ENCODE peak calls at places on chromosomes 7 and 10, in six cellular contexts. N, S, F, J, M and R are unnamed samples.
A peak's percentile ranks its signal among the peaks of the same experiment; 100 is the strongest.

GRCh38 chr10:16832351-16833080 is 15.3 kb upstream of the RSU1 start:
- DNase-seq in S (peak; percentile 27), F (no peak), M (peak; percentile 64), N (no peak), J (no peak), R (no peak)

GRCh38 chr7:105808703-105809590 is 67.5 kb downstream of the ATXN7L1 start:
- DNase-seq in F (no peak), J (no peak), M (peak; percentile 76), S (no peak), N (peak; percentile 36), R (peak; percentile 62)

GRCh38 chr10:130802301-130802700 is 509.2 kb downstream of the TCERG1L start:
- DNase-seq in J (no peak), S (no peak), M (no peak), F (no peak), N (no peak), R (no peak)

GRCh38 chr10:110496553-110497437 is 912 bp upstream of the DUSP5 start:
- DNase-seq in N (no peak), M (no peak), J (no peak), S (no peak), F (no peak), R (no peak)

GRCh38 chr7:158818325-158819213 is 10.7 kb downstream of the ESYT2 start:
- DNase-seq in M (peak; percentile 100), F (peak; percentile 96), N (peak; percentile 56), S (peak; percentile 86), J (peak; percentile 17), R (peak; percentile 87)

GRCh38 chr7:94855589-94855988 is 51.8 kb upstream of the PPP1R9A start:
- DNase-seq in F (no peak), J (no peak), M (no peak), N (no peak), S (no peak), R (no peak)

GRCh38 chr7:1618475-1618874 is 48.6 kb upstream of the PSMG3 start:
- DNase-seq in N (no peak), J (no peak), M (no peak), F (no peak), S (no peak), R (no peak)

GRCh38 chr10:45505336-45505735 is 131.3 kb downstream of the ALOX5 start:
- DNase-seq in J (no peak), M (no peak), S (no peak), N (no peak), F (no peak), R (no peak)

GRCh38 chr7:66281678-66282593 is 76.8 kb downstream of the TPST1 start:
- DNase-seq in F (no peak), M (no peak), S (peak; percentile 17), N (no peak), J (no peak), R (no peak)

GRCh38 chr10:78045237-78045636 is 11.6 kb downstream of the RPS24 start:
- DNase-seq in M (no peak), F (no peak), S (no peak), J (no peak), N (no peak), R (no peak)

GRCh38 chr10:24716295-24716694 is 7.4 kb downstream of the ARHGAP21 start:
- DNase-seq in J (no peak), N (no peak), S (no peak), M (no peak), F (no peak), R (no peak)

GRCh38 chr10:108358912-108359311 is 1194.4 kb upstream of the SORCS1 start:
- DNase-seq in M (peak; percentile 56), N (no peak), J (no peak), S (no peak), F (no peak), R (no peak)

GRCh38 chr10:16948335-16948734 is 131.1 kb upstream of the RSU1 start:
- DNase-seq in N (peak; percentile 61), S (no peak), F (no peak), J (no peak), M (no peak), R (peak; percentile 55)

GRCh38 chr7:84950836-84951235 is 236.0 kb downstream of the SEMA3D start:
- DNase-seq in N (no peak), F (no peak), M (no peak), S (no peak), J (no peak), R (no peak)

GRCh38 chr7:24963218-24963617 is 16.8 kb downstream of the OSBPL3 start:
- DNase-seq in M (no peak), F (peak; percentile 57), J (no peak), S (peak; percentile 41), N (no peak), R (no peak)

GRCh38 chr10:126242352-126243260 is 145.7 kb downstream of the ADAM12 start:
- DNase-seq in F (peak; percentile 69), N (no peak), S (peak; percentile 48), M (no peak), J (no peak), R (no peak)

GRCh38 chr10:72248477-72249151 is 25.1 kb upstream of the DDIT4 start:
- DNase-seq in N (peak; percentile 52), J (peak; percentile 40), F (peak; percentile 93), M (peak; percentile 52), S (peak; percentile 88), R (peak; percentile 85)

DNA sequence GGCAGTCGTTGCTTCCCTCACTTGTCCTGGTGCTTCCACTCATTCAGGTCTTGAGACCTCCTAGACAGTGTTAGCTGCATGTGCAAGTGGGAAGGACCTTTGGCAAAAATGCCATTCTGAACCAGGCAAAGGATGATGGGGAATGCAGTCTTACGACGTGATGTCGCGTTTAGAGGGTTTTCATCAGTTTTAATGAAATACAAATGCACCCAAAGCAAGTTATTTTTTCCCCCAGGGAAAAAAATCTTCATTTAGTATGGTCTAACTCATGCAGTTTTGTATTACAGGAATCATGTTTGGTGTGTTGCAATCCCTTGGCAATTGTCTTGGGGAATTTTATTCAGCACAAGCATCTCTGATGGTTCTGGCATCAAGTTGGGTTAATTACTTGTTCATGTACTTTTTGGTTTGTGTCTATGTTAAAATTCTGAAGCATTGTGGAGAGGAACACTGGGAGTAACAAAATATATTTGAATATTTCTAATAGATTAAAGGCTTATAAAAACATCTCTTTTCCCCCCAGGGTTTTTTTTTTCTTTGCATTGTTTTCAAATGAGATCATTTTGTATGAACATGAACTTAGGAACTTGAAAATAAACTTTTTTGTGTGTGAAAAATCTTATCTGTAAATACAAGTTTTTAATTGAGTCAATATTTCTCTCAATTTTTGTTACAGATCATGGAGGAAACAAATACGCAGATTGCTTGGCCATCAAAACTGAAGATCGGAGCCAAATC is 188.9 kb downstream of the BICC1 start:
- DNase-seq in S (no peak), N (no peak), F (no peak), J (no peak), M (no peak), R (no peak)
- H3K4me1 ChIP-seq in S (peaks cover 7% of the 10 kb centered on the region), N (no peaks in the 10 kb centered on the region), F (no peaks in the 10 kb centered on the region), J (no peaks in the 10 kb centered on the region), M (no peaks in the 10 kb centered on the region), R (no peaks in the 10 kb centered on the region)

GRCh38 chr10:132637477-132638129 is 100.0 kb downstream of the INPP5A start:
- DNase-seq in N (no peak), J (peak; percentile 74), M (no peak), S (peak; percentile 23), F (peak; percentile 21), R (peak; percentile 55)
- H3K4me3 ChIP-seq in N (no peak overlapping the region), J (no peak overlapping the region), M (no peak overlapping the region), S (no peak overlapping the region), F (no peak overlapping the region), R (no peak overlapping the region)

GRCh38 chr10:79274279-79275104 is 72.8 kb upstream of the PPIF start:
- DNase-seq in F (peak; percentile 93), S (peak; percentile 87), M (no peak), J (peak; percentile 35), N (no peak), R (no peak)

GRCh38 chr10:79275105-79275430 is 72.2 kb upstream of the PPIF start:
- DNase-seq in J (no peak), S (no peak), F (no peak), M (no peak), N (no peak), R (no peak)

GRCh38 chr10:79275431-79275851 is 71.8 kb upstream of the PPIF start:
- DNase-seq in J (no peak), N (no peak), S (peak; percentile 62), M (no peak), F (peak; percentile 79), R (no peak)

GRCh38 chr10:79272353-79272752 is 74.9 kb upstream of the PPIF start:
- DNase-seq in F (no peak), J (no peak), M (no peak), S (no peak), N (no peak), R (no peak)

GRCh38 chr10:79273603-79274002 is 73.7 kb upstream of the PPIF start:
- DNase-seq in S (no peak), J (no peak), N (no peak), F (peak; percentile 69), M (no peak), R (no peak)
- H3K4me1 ChIP-seq in S (peaks cover 94% of the 10 kb centered on the region), J (peaks cover 37% of the 10 kb centered on the region), N (peaks cover under 1% of the 10 kb centered on the region), F (peaks cover 49% of the 10 kb centered on the region), M (no peaks in the 10 kb centered on the region), R (no peaks in the 10 kb centered on the region)

GRCh38 chr10:21473541-21473940 is 51.9 kb downstream of the SKIDA1 start:
- DNase-seq in M (no peak), F (no peak), J (no peak), N (no peak), S (no peak), R (no peak)

GRCh38 chr10:21467633-21468032 is 57.8 kb downstream of the SKIDA1 start:
- DNase-seq in F (no peak), M (no peak), J (no peak), N (no peak), S (no peak), R (no peak)

GRCh38 chr10:21475393-21475792 is 50.1 kb downstream of the SKIDA1 start:
- DNase-seq in F (no peak), N (no peak), J (no peak), M (no peak), S (no peak), R (no peak)

GRCh38 chr10:21468086-21468485 is 57.4 kb downstream of the SKIDA1 start:
- DNase-seq in N (no peak), S (no peak), M (no peak), J (no peak), F (no peak), R (no peak)

DNA sequence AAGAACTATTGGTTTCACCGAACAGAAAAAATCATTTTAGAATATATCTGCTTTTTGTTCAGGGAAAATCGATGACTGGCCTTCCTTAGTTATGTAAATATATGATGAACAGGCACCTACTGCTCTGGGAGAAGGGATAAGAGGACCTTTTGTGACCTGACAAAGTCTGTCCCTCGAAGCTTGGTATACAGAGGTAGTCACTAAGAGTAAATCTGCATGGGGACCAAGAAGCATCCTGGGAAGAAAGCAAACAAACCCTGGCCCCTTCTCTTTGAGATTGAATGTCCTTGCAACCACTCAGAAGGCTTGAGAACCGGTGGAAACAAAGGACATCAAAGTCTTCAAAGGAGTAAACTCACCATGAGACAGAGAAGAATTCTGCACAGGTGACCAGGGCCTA is 52.3 kb downstream of the SKIDA1 start:
- DNase-seq in N (no peak), M (no peak), S (no peak), J (no peak), F (no peak), R (no peak)
- H3K4me3 ChIP-seq in N (no peak overlapping the region), M (no peak overlapping the region), S (no peak overlapping the region), J (no peak overlapping the region), F (no peak overlapping the region), R (no peak overlapping the region)

DNA sequence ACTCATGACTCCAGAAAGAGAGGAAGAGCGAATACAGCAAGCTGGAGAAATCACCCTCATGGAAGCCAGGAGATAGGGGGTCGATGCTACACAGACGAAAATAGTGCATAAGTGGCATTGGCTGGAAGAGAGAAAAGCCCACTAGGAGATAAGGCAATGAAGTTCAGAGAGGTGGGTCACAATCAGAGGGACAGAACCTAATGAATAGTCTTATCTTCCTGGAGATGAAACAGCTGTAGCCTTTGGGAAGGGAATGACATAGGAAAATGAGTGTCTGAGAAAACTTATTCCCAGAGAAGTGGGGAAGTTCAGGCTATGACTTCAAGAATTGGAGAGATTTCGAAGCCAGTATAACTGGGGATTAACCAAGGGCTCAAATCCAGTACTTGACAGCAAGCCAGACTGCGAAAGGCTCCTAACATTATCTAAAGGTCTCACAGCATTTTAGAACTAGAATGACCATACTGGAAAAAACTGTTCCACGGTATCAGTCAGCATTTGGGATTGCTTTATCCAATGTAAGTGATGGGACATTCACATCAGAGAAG is 211.1 kb downstream of the ZNF365 start:
- DNase-seq in F (no peak), N (no peak), M (no peak), S (peak; percentile 57), J (no peak), R (no peak)
- H3K4me1 ChIP-seq in F (no peaks in the 10 kb centered on the region), N (no peaks in the 10 kb centered on the region), M (no peaks in the 10 kb centered on the region), S (peaks cover 30% of the 10 kb centered on the region), J (no peaks in the 10 kb centered on the region), R (no peaks in the 10 kb centered on the region)